ENCODE peak calls at places on chromosome 22, in four cellular contexts. N, Y, R and I are unnamed samples.
A peak's percentile ranks its signal among the peaks of the same experiment; 100 is the strongest.

GRCh38 chr22:46073683-46074504 is 76.4 kb upstream of the PPARA start:
- DNase-seq in Y (no peak), R (no peak), N (no peak), I (no peak)

GRCh38 chr22:41813726-41814410 is 13.4 kb downstream of the CCDC134 start:
- DNase-seq in Y (no peak), N (no peak), R (no peak), I (no peak)

GRCh38 chr22:40507491-40507890 is 129.0 kb downstream of the MRTFA start:
- DNase-seq in N (no peak), Y (no peak), R (no peak), I (no peak)

GRCh38 chr22:44930016-44930710 is 79.6 kb downstream of the PHF21B start:
- DNase-seq in N (no peak), R (no peak), Y (no peak), I (no peak)

GRCh38 chr22:17997456-17997855 is 26.9 kb downstream of the MICAL3 start:
- DNase-seq in Y (no peak), N (no peak), R (no peak), I (no peak)

GRCh38 chr22:50261615-50262459 is at the start of gene MAPK12:
- DNase-seq in R (no peak), Y (no peak), N (peak; percentile 30), I (peak; percentile 69)

GRCh38 chr22:31830721-31831070 is 76.9 kb downstream of the DEPDC5 start:
- DNase-seq in Y (no peak), N (no peak), R (no peak), I (no peak)

GRCh38 chr22:18136563-18137320 is 13.2 kb upstream of the USP18 start:
- DNase-seq in Y (no peak), N (no peak), R (no peak), I (no peak)